ENCODE peak calls at places on chromosomes 11 and 22, in ten cellular contexts. N is lower leg skin, C is HCT116, I is ovary, K is heart left ventricle, Y is body of pancreas, M is HepG2, R is tibial nerve, W is breast epithelium, A is testis. J is an unnamed sample.

GRCh38 chr11:74371269-74372039 is 26.8 kb downstream of the PGM2L1 start:
- DNase-seq in N (no peak), C (no peak), I (no peak), K (no peak), Y (no peak), M (no peak), R (no peak), W (no peak), A (no peak), J (no peak)

GRCh38 chr11:86722041-86722440 is 49.6 kb upstream of the ME3 start:
- DNase-seq in N (no peak), C (no peak), I (no peak), K (no peak), Y (no peak), M (no peak), R (no peak), W (no peak), A (no peak), J (no peak)

GRCh38 chr11:69207165-69207889 is 51.6 kb downstream of the SMIM38 start:
- DNase-seq in N (peak; percentile 72), C (no peak), I (no peak), K (no peak), Y (no peak), M (no peak), R (no peak), W (peak; percentile 33), A (no peak), J (no peak)

GRCh38 chr11:95734009-95734572 is 55.5 kb downstream of the FAM76B start:
- DNase-seq in N (no peak), C (no peak), I (no peak), K (no peak), Y (peak; percentile 16), M (no peak), R (no peak), W (no peak), A (no peak), J (no peak)

GRCh38 chr22:41048791-41049717 is 43.3 kb upstream of the EP300 start:
- DNase-seq in N (peak; percentile 91), C (no peak), I (peak; percentile 73), K (peak; percentile 75), Y (peak; percentile 62), M (peak; percentile 61), R (peak; percentile 51), W (no peak), A (peak; percentile 80), J (no peak)

GRCh38 chr22:19872779-19873137 is 18.1 kb upstream of the GNB1L start:
- DNase-seq in N (no peak), C (no peak), I (peak; percentile 7), K (peak; percentile 19), Y (peak; percentile 41), M (no peak), R (peak; percentile 11), W (peak; percentile 47), A (no peak), J (no peak)

GRCh38 chr11:36231300-36231699 is 57.9 kb downstream of the COMMD9 start:
- DNase-seq in N (no peak), C (no peak), I (no peak), K (no peak), Y (no peak), M (no peak), R (no peak), W (no peak), A (no peak), J (no peak)

GRCh38 chr11:43852057-43852636 is 28.5 kb upstream of the ALKBH3 start:
- DNase-seq in N (no peak), C (peak; percentile 67), I (no peak), K (peak; percentile 34), Y (peak; percentile 63), M (peak; percentile 48), R (peak; percentile 21), W (no peak), A (peak; percentile 78), J (peak; percentile 68)

GRCh38 chr22:44698531-44699421 is 3.2 kb upstream of the PRR5 start:
- DNase-seq in N (peak; percentile 94), C (no peak), I (peak; percentile 67), K (no peak), Y (no peak), M (no peak), R (peak; percentile 26), W (no peak), A (no peak), J (no peak)

GRCh38 chr22:31001124-31001770 is 32.2 kb downstream of the TUG1 start:
- DNase-seq in N (no peak), C (no peak), I (no peak), K (no peak), Y (no peak), M (peak; percentile 50), R (no peak), W (no peak), A (peak; percentile 74), J (no peak)

GRCh38 chr11:96167233-96167632 is 175.8 kb downstream of the MAML2 start:
- DNase-seq in N (no peak), C (no peak), I (no peak), K (no peak), Y (no peak), M (no peak), R (no peak), W (no peak), A (no peak), J (no peak)

GRCh38 chr22:39524089-39524752 is 3.9 kb downstream of the ATF4 start:
- DNase-seq in N (no peak), C (no peak), I (no peak), K (no peak), Y (no peak), M (no peak), R (no peak), W (no peak), A (no peak), J (no peak)

GRCh38 chr11:87780068-87780413 is 395.2 kb downstream of the RAB38 start:
- DNase-seq in N (no peak), C (no peak), I (no peak), K (no peak), Y (no peak), M (no peak), R (no peak), W (no peak), A (no peak), J (no peak)

GRCh38 chr22:50025993-50026392 is 13.4 kb upstream of the IL17REL start:
- DNase-seq in N (peak; percentile 72), C (no peak), I (no peak), K (no peak), Y (no peak), M (no peak), R (no peak), W (no peak), A (no peak), J (no peak)

GRCh38 chr11:73267921-73268540 is 4.1 kb upstream of the P2RY6 start:
- DNase-seq in N (peak; percentile 56), C (no peak), I (no peak), K (no peak), Y (no peak), M (no peak), R (no peak), W (no peak), A (no peak), J (no peak)

GRCh38 chr11:102807921-102808320 is 10.0 kb upstream of the MMP1 start:
- DNase-seq in N (no peak), C (peak; percentile 75), I (no peak), K (no peak), Y (no peak), M (peak; percentile 37), R (no peak), W (no peak), A (peak; percentile 41), J (peak; percentile 24)

GRCh38 chr11:4493480-4493818 is 11.0 kb downstream of the OR52K1 start:
- DNase-seq in N (no peak), C (no peak), I (no peak), K (no peak), Y (no peak), M (no peak), R (no peak), W (no peak), A (no peak), J (no peak)
- TF ChIP-seq CTCF in N (no peak), C (no peak), I (peak; percentile 17), K (no peak), Y (no peak), M (no peak), R (no peak), W (no peak), A (peak; percentile 21), J (no peak)

DNA sequence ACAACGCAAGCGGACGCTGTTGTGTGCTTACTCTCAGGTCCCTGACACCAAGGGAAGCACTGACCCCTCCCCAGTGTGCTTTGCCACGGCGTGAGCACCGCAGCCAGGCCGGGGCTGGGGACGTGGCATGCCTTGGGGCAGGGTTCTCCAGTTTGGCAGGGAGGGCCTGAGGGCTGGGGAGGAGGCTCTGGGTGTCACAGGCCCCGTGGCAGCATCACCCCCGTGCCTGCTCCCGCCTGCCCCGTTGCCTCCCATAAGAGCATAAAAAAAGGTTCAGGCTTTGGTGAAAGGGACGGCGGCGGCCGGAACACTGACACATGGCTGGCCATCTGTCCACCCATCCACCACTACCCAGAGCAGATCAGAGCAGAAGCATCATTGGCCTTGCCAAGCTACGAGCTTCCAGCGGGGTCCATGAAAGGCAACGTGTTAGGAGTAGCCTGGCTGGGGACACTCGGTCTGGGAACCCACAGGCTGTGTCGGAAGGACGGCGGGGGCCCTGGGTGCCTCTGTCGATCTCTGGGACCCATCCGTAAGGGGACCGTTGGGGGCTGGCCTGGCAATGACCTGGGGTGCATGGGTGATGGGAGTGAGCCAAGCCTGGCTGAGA is 183.0 kb downstream of the IGLL1 start:
- DNase-seq in N (peak; percentile 85), C (no peak), I (no peak), K (no peak), Y (no peak), M (no peak), R (no peak), W (peak; percentile 49), A (no peak), J (no peak)
- TF ChIP-seq POLR2A in N (no peak), C (no peak), I (no peak), K (no peak), Y (no peak), M (no peak), R (no peak), W (no peak), A (no peak), J (no peak)

GRCh38 chr11:62508336-62509058 is 38.1 kb downstream of the AHNAK start:
- DNase-seq in N (peak; percentile 94), C (peak; percentile 39), I (peak; percentile 22), K (peak; percentile 85), Y (peak; percentile 83), M (peak; percentile 88), R (peak; percentile 73), W (peak; percentile 85), A (peak; percentile 80), J (peak; percentile 34)
- TF ChIP-seq CTCF in N (no peak), C (peak; percentile 77), I (no peak), K (peak; percentile 34), Y (peak; percentile 41), M (peak; percentile 67), R (peak; percentile 47), W (peak; percentile 44), A (peak; percentile 19), J (peak; percentile 1)

DNA sequence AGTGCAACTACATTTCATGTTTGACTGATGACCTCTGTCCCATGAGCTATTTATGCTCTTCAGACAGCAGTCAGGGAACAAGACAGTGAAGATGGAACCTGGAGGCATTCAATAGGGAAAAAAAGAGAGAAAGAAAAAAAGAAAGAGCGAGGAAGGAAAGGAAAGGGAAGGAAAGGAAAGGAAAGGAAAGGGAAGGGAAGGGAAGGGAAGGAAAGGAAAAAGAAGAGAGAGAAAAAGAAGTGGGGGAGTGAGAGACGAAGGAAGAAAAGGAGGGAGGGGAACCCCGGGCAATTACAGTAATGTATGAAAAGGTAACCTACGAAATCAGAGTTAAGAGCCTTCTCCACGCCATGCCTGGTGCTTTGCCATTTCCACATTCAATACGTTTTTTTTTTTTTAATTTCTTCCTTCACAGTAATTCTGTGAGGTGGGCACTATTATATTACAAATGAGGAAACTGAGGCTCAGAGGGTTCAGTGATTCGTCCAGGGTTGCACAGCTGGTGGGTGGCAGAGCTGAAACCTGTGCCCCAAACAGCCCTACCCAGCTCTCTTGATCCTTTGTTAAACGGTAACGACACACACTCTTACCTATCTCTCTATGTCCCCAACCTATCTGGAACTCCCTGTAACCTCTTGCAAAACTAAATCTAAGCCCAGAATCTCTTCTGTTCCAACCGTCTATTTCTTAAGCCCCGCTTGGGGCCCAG is 39.3 kb downstream of the ETS1 start:
- DNase-seq in N (no peak), C (no peak), I (no peak), K (no peak), Y (no peak), M (no peak), R (no peak), W (no peak), A (no peak), J (no peak)
- TF ChIP-seq POLR2A in N (no peak), C (no peak), I (no peak), K (no peak), Y (no peak), M (no peak), R (no peak), W (no peak), A (no peak), J (no peak)

J was measured in NB4.